ENCODE peak calls at places on chromosome X, in six cellular contexts. S is A549, G is IMR-90, J is heart right ventricle, Q is foreskin fibroblast, P is fibroblast of the aortic adventitia. W is an unnamed sample.

GRCh38 chrX:40273356-40274050 is 175.7 kb upstream of the BCOR start:
- DNase-seq in S (no peak), G (peak; percentile 35), J (peak; percentile 35), Q (no peak), P (peak; percentile 62), W (no peak)

GRCh38 chrX:34381241-34381640 is 249.1 kb upstream of the FAM47A start:
- DNase-seq in S (no peak), G (no peak), J (no peak), Q (peak; percentile 28), P (peak; percentile 34), W (no peak)

GRCh38 chrX:139448996-139449395 is 81.5 kb upstream of the F9 start:
- DNase-seq in S (no peak), G (no peak), J (no peak), Q (peak; percentile 14), P (no peak), W (peak; percentile 23)

GRCh38 chrX:70087857-70088256 is 25.6 kb downstream of the OTUD6A start:
- DNase-seq in S (no peak), G (peak; percentile 40), J (no peak), Q (peak; percentile 64), P (peak; percentile 70), W (peak; percentile 60)

GRCh38 chrX:40154229-40154852 is 56.6 kb upstream of the BCOR start:
- DNase-seq in S (peak; percentile 53), G (no peak), J (peak; percentile 53), Q (peak; percentile 62), P (no peak), W (no peak)

GRCh38 chrX:134741801-134742200 is 83.5 kb upstream of the PLAC1 start:
- DNase-seq in S (no peak), G (no peak), J (no peak), Q (no peak), P (no peak), W (no peak)

GRCh38 chrX:139121616-139122286 is 408.8 kb upstream of the F9 start:
- DNase-seq in S (no peak), G (no peak), J (no peak), Q (no peak), P (no peak), W (no peak)

GRCh38 chrX:21740329-21741274 is 17.3 kb downstream of the SMPX start:
- DNase-seq in S (no peak), G (no peak), J (peak; percentile 13), Q (no peak), P (no peak), W (no peak)

GRCh38 chrX:150933945-150934350 is 35.5 kb upstream of the CD99L2 start:
- DNase-seq in S (no peak), G (no peak), J (no peak), Q (no peak), P (peak; percentile 41), W (peak; percentile 75)

GRCh38 chrX:149962859-149963757 is 24.8 kb upstream of the EOLA2 start:
- DNase-seq in S (peak; percentile 51), G (peak; percentile 69), J (peak; percentile 42), Q (peak; percentile 81), P (peak; percentile 67), W (peak; percentile 63)

GRCh38 chrX:118188977-118189376 is 72.4 kb upstream of the KLHL13 start:
- DNase-seq in S (no peak), G (no peak), J (peak; percentile 19), Q (no peak), P (peak; percentile 4), W (no peak)

GRCh38 chrX:83508526-83509245 is 596 bp downstream of the POU3F4 start:
- DNase-seq in S (no peak), G (no peak), J (no peak), Q (no peak), P (no peak), W (no peak)

GRCh38 chrX:120753413-120754251 is 122.0 kb downstream of the CT47B1 start:
- DNase-seq in S (no peak), G (no peak), J (no peak), Q (no peak), P (no peak), W (no peak)

GRCh38 chrX:26845051-26845450 is 618.1 kb downstream of the PPP4R3C start:
- DNase-seq in S (no peak), G (no peak), J (no peak), Q (peak; percentile 26), P (peak; percentile 52), W (peak; percentile 0)

GRCh38 chrX:149569770-149570169 is 17.5 kb downstream of the MAGEA9B start:
- DNase-seq in S (no peak), G (no peak), J (no peak), Q (peak; percentile 1), P (no peak), W (no peak)

GRCh38 chrX:71315917-71316316 is 14.4 kb downstream of the ITGB1BP2 start:
- DNase-seq in S (no peak), G (peak; percentile 87), J (no peak), Q (peak; percentile 78), P (peak; percentile 86), W (peak; percentile 66)

GRCh38 chrX:142327182-142327581 is 122.1 kb upstream of the MAGEC2 start:
- DNase-seq in S (no peak), G (no peak), J (no peak), Q (no peak), P (no peak), W (no peak)

GRCh38 chrX:155056877-155057792 is 13.8 kb downstream of the CMC4 start:
- DNase-seq in S (peak; percentile 43), G (peak; percentile 70), J (peak; percentile 61), Q (peak; percentile 83), P (peak; percentile 76), W (peak; percentile 70)

GRCh38 chrX:34585561-34585960 is 71.5 kb downstream of the TMEM47 start:
- DNase-seq in S (no peak), G (no peak), J (no peak), Q (peak; percentile 2), P (no peak), W (no peak)

GRCh38 chrX:124719060-124719459 is 372.7 kb downstream of the SH2D1A start:
- DNase-seq in S (no peak), G (no peak), J (no peak), Q (no peak), P (no peak), W (no peak)

GRCh38 chrX:8242431-8242830 is 71.4 kb upstream of the VCX2 start:
- DNase-seq in S (no peak), G (no peak), J (no peak), Q (no peak), P (no peak), W (no peak)

GRCh38 chrX:153209347-153209746 is 30.3 kb downstream of the MAGEA1 start:
- DNase-seq in S (no peak), G (no peak), J (no peak), Q (no peak), P (no peak), W (no peak)

GRCh38 chrX:13093489-13094140 is 49.2 kb upstream of the FAM9C start:
- DNase-seq in S (no peak), G (no peak), J (no peak), Q (no peak), P (no peak), W (no peak)

GRCh38 chrX:154355776-154356140 is 18.7 kb downstream of the FLNA start:
- DNase-seq in S (no peak), G (no peak), J (no peak), Q (no peak), P (no peak), W (no peak)

GRCh38 chrX:48458711-48459110 is 11.3 kb downstream of the SLC38A5 start:
- DNase-seq in S (no peak), G (no peak), J (no peak), Q (no peak), P (no peak), W (no peak)

GRCh38 chrX:118182050-118182449 is 65.4 kb upstream of the KLHL13 start:
- DNase-seq in S (no peak), G (peak; percentile 15), J (no peak), Q (peak; percentile 48), P (no peak), W (no peak)

DNA sequence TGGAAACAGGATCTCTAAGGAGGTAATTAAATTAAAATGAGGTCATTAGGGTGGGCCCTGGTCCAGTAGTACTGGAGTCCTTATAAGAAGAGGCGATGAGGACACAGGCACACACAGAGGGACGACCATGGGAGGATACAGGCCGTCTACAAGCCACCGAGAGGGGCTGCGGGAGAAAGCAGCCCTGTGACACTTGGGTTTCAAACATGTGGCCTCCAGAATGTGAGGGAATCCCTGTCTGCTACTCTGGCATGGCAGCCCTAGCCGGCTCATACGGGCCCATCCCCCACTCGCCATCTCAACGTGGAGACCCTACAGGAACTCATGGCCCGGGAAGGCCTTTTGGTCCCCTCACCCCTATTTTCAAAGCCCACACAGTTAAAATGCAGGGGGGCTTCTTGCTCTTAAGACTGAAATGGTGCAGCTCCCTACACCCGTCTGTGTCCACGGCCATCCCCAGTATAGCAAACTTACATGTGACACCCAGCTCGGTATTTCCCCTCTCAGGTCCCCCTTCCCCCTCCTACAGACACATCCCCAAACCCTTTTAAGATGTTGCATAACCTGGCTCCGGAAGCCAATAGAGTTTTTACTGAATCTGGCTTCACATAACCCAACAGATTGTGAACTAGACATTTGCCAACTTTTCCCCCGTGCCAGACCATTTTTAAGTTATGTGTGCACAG is 124.1 kb upstream of the TBL1X start:
- DNase-seq in S (no peak), G (peak; percentile 43), J (peak; percentile 32), Q (peak; percentile 59), P (peak; percentile 82), W (peak; percentile 87)
- H3K4me3 ChIP-seq in S (no peak overlapping the region), G (no peak overlapping the region), J (no peak overlapping the region), Q (peak overlapping the region; percentile 4), P (no peak overlapping the region), W (no peak overlapping the region)

DNA sequence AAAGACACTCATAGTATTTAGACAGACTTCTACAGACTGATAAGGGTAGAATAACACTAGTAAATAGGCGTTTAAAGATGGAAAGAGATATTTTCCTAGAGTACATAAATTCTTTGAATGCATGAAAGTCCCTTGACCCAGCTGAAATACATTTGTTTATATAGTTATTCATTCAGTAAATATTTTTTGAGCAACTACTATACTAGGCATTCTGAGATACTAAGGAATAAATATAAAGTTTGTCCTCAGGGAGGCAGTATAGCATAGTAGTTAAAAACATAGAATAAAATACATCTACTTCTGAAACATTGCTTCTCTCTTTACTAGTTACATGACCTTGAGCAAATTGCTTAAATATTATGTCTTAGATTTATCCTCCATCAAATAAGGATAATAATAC is 27.4 kb downstream of the HMGN5 start:
- DNase-seq in S (no peak), G (peak; percentile 37), J (no peak), Q (peak; percentile 25), P (peak; percentile 51), W (peak; percentile 13)
- TF ChIP-seq CTCF in S (peak; percentile 35), G (peak; percentile 48), J (peak; percentile 46), Q (no peak), P (peak; percentile 11), W (peak; percentile 42)

DNA sequence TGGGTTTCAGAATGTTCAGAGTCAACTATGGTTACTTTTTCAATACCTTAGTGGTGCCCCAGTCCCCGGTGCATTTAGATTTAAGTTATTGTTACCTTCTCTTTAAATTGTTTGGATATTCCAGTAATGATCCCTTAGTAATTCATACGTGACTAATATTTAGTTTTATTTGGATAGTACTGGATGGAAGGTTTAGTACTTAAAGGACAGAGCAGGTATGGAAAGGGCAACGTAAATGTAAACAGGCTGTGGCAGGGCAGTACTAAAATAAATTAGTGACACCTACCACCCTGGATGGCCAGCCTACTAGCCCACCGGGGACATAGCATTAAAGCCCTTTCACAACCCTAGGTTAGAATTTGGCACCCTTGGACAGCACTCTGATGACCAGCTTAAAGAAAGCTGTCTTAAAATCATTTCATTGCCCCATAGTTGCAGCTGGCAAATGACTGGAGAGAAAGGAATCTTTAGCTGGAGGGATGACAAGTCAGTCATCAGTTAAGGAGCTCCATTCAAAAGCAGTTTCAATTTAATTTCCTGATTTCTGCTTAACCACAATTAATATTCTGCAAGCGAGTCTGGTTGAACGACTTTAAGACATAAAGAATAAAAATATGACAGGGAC is 16.4 kb downstream of the PLP1 start:
- DNase-seq in S (no peak), G (peak; percentile 80), J (no peak), Q (peak; percentile 81), P (peak; percentile 75), W (peak; percentile 79)
- H3K4me3 ChIP-seq in S (no peak overlapping the region), G (peak overlapping the region; percentile 26), J (no peak overlapping the region), Q (peak overlapping the region; percentile 26), P (no peak overlapping the region), W (peak overlapping the region; percentile 15)

GRCh38 chrX:16743604-16744325 is 24.4 kb downstream of the SYAP1 start:
- DNase-seq in S (no peak), G (peak; percentile 92), J (no peak), Q (peak; percentile 77), P (peak; percentile 72), W (peak; percentile 62)
- TF ChIP-seq CTCF in S (peak; percentile 8), G (peak; percentile 57), J (no peak), Q (peak; percentile 46), P (peak; percentile 46), W (peak; percentile 49)